ENCODE peak calls at places on chromosomes 3 and 15, in four cellular contexts. B, Q, A and C are unnamed samples.
A peak's percentile ranks its signal among the peaks of the same experiment; 100 is the strongest.

GRCh38 chr3:29083607-29084120 is 197.2 kb upstream of the RBMS3 start:
- DNase-seq in B (no peak), Q (no peak), A (no peak), C (no peak)

GRCh38 chr15:68177747-68178146 is 27.4 kb downstream of the CALML4 start:
- DNase-seq in B (no peak), A (no peak), Q (no peak), C (no peak)

GRCh38 chr3:31106204-31106603 is 211.7 kb upstream of the GADL1 start:
- DNase-seq in Q (no peak), A (no peak), B (no peak), C (peak; percentile 3)

GRCh38 chr3:142614059-142614626 is 17.9 kb downstream of the PLS1 start:
- DNase-seq in A (no peak), Q (no peak), B (no peak), C (no peak)

GRCh38 chr3:85627899-85628298 is 669.1 kb downstream of the CADM2 start:
- DNase-seq in A (no peak), Q (no peak), B (peak; percentile 2), C (no peak)

GRCh38 chr15:85706779-85707518 is 87.8 kb downstream of the KLHL25 start:
- DNase-seq in B (no peak), Q (no peak), A (peak; percentile 90), C (no peak)

GRCh38 chr3:127630811-127631714 is 2.1 kb downstream of the PODXL2 start:
- DNase-seq in B (no peak), A (no peak), Q (no peak), C (no peak)

GRCh38 chr3:17799312-17799711 is 56.9 kb upstream of the TBC1D5 start:
- DNase-seq in A (no peak), Q (no peak), B (no peak), C (no peak)

GRCh38 chr3:171251842-171252241 is 208.4 kb downstream of the TNIK start:
- DNase-seq in A (no peak), Q (no peak), B (no peak), C (no peak)

GRCh38 chr3:150798122-150798618 is 35.2 kb upstream of the SIAH2 start:
- DNase-seq in Q (no peak), B (no peak), A (no peak), C (peak; percentile 49)

GRCh38 chr3:75983609-75984290 is 198.4 kb upstream of the ZNF717 start:
- DNase-seq in A (no peak), Q (no peak), B (no peak), C (no peak)

GRCh38 chr15:43370310-43370974 is 401 bp downstream of the ZSCAN29 start:
- DNase-seq in A (no peak), B (peak; percentile 16), Q (peak; percentile 64), C (peak; percentile 27)

GRCh38 chr3:48026951-48027908 is 11.0 kb upstream of the MAP4 start:
- DNase-seq in A (no peak), B (no peak), Q (no peak), C (peak; percentile 44)

GRCh38 chr15:64970696-64971095 is 19.0 kb downstream of the SPG21 start:
- DNase-seq in A (no peak), Q (no peak), B (no peak), C (no peak)

GRCh38 chr3:139780603-139781002 is 102.8 kb upstream of the NMNAT3 start:
- DNase-seq in Q (no peak), A (no peak), B (no peak), C (no peak)

GRCh38 chr15:90883526-90883931 is 775 bp upstream of the FES start:
- DNase-seq in B (no peak), Q (no peak), A (no peak), C (no peak)

GRCh38 chr15:40252438-40253178 is 13.7 kb downstream of the PAK6 start:
- DNase-seq in B (no peak), A (no peak), Q (no peak), C (no peak)

GRCh38 chr3:106299300-106300098 is 430.7 kb upstream of the CBLB start:
- DNase-seq in Q (no peak), A (peak; percentile 90), B (no peak), C (no peak)

GRCh38 chr3:148643389-148643840 is 54.3 kb upstream of the AGTR1 start:
- DNase-seq in A (no peak), B (no peak), Q (no peak), C (no peak)

GRCh38 chr3:169659858-169660614 is 3.5 kb downstream of the MECOM start:
- DNase-seq in A (no peak), B (no peak), Q (no peak), C (no peak)

GRCh38 chr15:25739687-25740121 is 123.4 kb downstream of the ATP10A start:
- DNase-seq in B (no peak), A (peak; percentile 12), Q (no peak), C (no peak)

GRCh38 chr15:64905941-64906340 is 5.8 kb upstream of the ANKDD1A start:
- DNase-seq in A (no peak), Q (no peak), B (no peak), C (no peak)

GRCh38 chr3:57402675-57403074 is 110.2 kb upstream of the ASB14 start:
- DNase-seq in Q (no peak), A (no peak), B (no peak), C (no peak)

GRCh38 chr3:171967137-171967783 is 72.1 kb upstream of the FNDC3B start:
- DNase-seq in Q (no peak), B (no peak), A (no peak), C (peak; percentile 96)

GRCh38 chr15:32683906-32684584 is 33.8 kb upstream of the GREM1 start:
- DNase-seq in Q (no peak), B (no peak), A (no peak), C (no peak)

GRCh38 chr3:99126291-99126690 is 224.8 kb upstream of the DCBLD2 start:
- DNase-seq in Q (no peak), B (no peak), A (no peak), C (no peak)

GRCh38 chr15:31328425-31328998 is 1.9 kb downstream of the KLF13 start:
- DNase-seq in B (peak; percentile 17), Q (peak; percentile 63), A (no peak), C (no peak)

GRCh38 chr3:56980798-56981390 is 79.6 kb upstream of the SPATA12 start:
- DNase-seq in Q (no peak), B (no peak), A (no peak), C (no peak)

GRCh38 chr15:75038948-75039533 is 15.7 kb downstream of the PPCDC start:
- DNase-seq in A (no peak), B (no peak), Q (peak; percentile 56), C (no peak)

GRCh38 chr15:59369597-59369996 is 3.1 kb downstream of the MYO1E start:
- DNase-seq in B (no peak), A (peak; percentile 55), Q (no peak), C (no peak)

GRCh38 chr15:59372352-59373211 is at the start of gene MYO1E:
- DNase-seq in Q (no peak), A (peak; percentile 72), B (peak; percentile 85), C (peak; percentile 96)

GRCh38 chr15:59367022-59367451 is 5.6 kb downstream of the MYO1E start:
- DNase-seq in A (no peak), Q (no peak), B (no peak), C (no peak)

GRCh38 chr15:59373215-59373614 is 544 bp upstream of the MYO1E start:
- DNase-seq in B (no peak), A (no peak), Q (no peak), C (no peak)

GRCh38 chr15:59371458-59372351 is 966 bp downstream of the MYO1E start:
- DNase-seq in Q (no peak), B (peak; percentile 20), A (no peak), C (no peak)
- TF ChIP-seq FOXK2 in Q (no peak), B (no peak), A (no peak), C (no peak)

DNA sequence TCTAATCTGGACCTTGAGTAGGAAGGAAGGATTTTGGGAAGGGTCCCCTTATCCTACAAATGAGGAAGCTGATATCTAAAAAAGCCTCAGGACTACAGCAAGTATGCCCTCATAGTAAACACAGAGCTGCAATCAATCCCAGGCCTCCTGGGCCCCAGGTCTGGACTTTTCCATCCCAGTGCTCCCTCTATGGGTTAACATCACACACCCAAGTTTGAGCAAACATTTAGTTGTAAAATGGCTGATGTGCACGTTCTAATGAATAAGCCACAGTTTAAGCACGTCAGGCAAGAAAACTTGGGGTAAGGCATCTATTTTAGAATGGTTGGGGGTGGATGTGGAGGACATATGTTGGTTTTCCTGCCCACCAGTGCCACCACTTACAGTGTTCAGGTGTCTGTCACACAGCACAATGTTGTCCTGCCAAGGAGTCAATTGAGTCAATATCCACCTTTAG is 44.3 kb upstream of the UBE2E1 start:
- DNase-seq in A (peak; percentile 56), B (peak; percentile 69), Q (no peak), C (peak; percentile 29)
- TF ChIP-seq FOXK2 in A (no peak), B (no peak), Q (no peak), C (no peak)

GRCh38 chr3:38578551-38578950 is 70.9 kb downstream of the SCN5A start:
- DNase-seq in B (no peak), A (no peak), Q (no peak), C (no peak)

GRCh38 chr3:38578081-38578475 is 71.4 kb downstream of the SCN5A start:
- DNase-seq in A (no peak), B (no peak), Q (no peak), C (no peak)

GRCh38 chr3:38579146-38579545 is 70.3 kb downstream of the SCN5A start:
- DNase-seq in Q (no peak), A (no peak), B (no peak), C (peak; percentile 18)

GRCh38 chr3:38580450-38581382 is 68.8 kb downstream of the SCN5A start:
- DNase-seq in A (no peak), B (no peak), Q (no peak), C (no peak)

GRCh38 chr3:38579551-38580449 is 69.7 kb downstream of the SCN5A start:
- DNase-seq in A (peak; percentile 28), Q (no peak), B (no peak), C (no peak)
- TF ChIP-seq FOXK2 in A (no peak), Q (no peak), B (no peak), C (no peak)

GRCh38 chr15:60840703-60841411 is 361.9 kb upstream of the ICE2 start:
- DNase-seq in A (no peak), Q (no peak), B (no peak), C (no peak)

GRCh38 chr15:60840306-60840702 is 361.4 kb upstream of the ICE2 start:
- DNase-seq in B (no peak), Q (no peak), A (no peak), C (no peak)

GRCh38 chr15:60835000-60835399 is 356.1 kb upstream of the ICE2 start:
- DNase-seq in A (no peak), Q (no peak), B (no peak), C (no peak)

GRCh38 chr15:60835974-60836373 is 357.0 kb upstream of the ICE2 start:
- DNase-seq in B (no peak), Q (no peak), A (no peak), C (no peak)

DNA sequence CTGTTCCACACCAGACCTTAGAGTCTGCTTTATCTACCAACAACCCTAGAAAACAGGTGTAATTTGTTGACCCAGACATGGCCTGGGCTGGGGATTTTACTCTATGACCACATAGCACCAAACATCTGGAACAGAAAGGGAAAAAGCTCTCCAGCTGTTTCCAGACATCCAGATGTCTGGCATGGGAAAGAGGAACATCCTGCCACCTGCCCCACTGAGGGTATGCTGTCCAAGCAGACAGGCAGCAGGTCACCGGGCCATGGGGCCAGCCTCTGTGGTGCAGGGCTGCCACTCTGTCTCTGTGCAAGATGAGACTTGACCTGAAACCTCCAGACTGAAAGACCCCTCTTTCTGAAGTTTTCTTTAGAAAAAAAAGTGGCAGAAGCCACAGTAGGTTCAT is 359.3 kb upstream of the ICE2 start:
- DNase-seq in A (no peak), Q (no peak), B (no peak), C (no peak)
- TF ChIP-seq FOXK2 in A (no peak), Q (no peak), B (no peak), C (no peak)

GRCh38 chr3:125128861-125129501 is 73.2 kb upstream of the HEG1 start:
- DNase-seq in B (no peak), A (no peak), Q (peak; percentile 8), C (peak; percentile 16)
- TF ChIP-seq FOXK2 in B (no peak), A (no peak), Q (no peak), C (no peak)

GRCh38 chr3:86845731-86846130 is 145.2 kb downstream of the VGLL3 start:
- DNase-seq in B (no peak), Q (no peak), A (no peak), C (no peak)
- TF ChIP-seq FOXK2 in B (no peak), Q (no peak), A (no peak), C (no peak)